ENCODE peak calls at places on chromosomes 16 and 17, in six cellular contexts. V, O, L, P, S and X are unnamed samples.

GRCh38 chr17:41324180-41325075 is 8.9 kb upstream of the KRTAP17-1 start:
- DNase-seq in V (peak), O (no peak), L (no peak), P (peak), S (no peak), X (no peak)

GRCh38 chr16:85586360-85587145 is 26.6 kb upstream of the GSE1 start:
- DNase-seq in V (no peak), O (no peak), L (no peak), P (no peak), S (no peak), X (no peak)

GRCh38 chr17:17567631-17568030 is 23.9 kb downstream of the PEMT start:
- DNase-seq in V (peak), O (no peak), L (no peak), P (no peak), S (no peak), X (peak)

GRCh38 chr16:84689126-84689525 is 10.7 kb upstream of the USP10 start:
- DNase-seq in V (no peak), O (no peak), L (no peak), P (no peak), S (no peak), X (no peak)

GRCh38 chr16:12239953-12240485 is 263.5 kb downstream of the SNX29 start:
- DNase-seq in V (no peak), O (no peak), L (no peak), P (no peak), S (no peak), X (peak)

GRCh38 chr17:42329025-42329976 is 41.0 kb downstream of the STAT5A start:
- DNase-seq in V (peak), O (no peak), L (no peak), P (no peak), S (no peak), X (no peak)

GRCh38 chr17:60959011-60959410 is 281.4 kb downstream of the BCAS3 start:
- DNase-seq in V (no peak), O (no peak), L (no peak), P (no peak), S (no peak), X (no peak)

GRCh38 chr17:17808706-17809432 is 27.9 kb downstream of the SREBF1 start:
- DNase-seq in V (no peak), O (no peak), L (no peak), P (no peak), S (peak), X (no peak)

GRCh38 chr17:8151641-8152111 is 528 bp downstream of the PER1 start:
- DNase-seq in V (peak), O (no peak), L (no peak), P (peak), S (no peak), X (peak)

GRCh38 chr17:40510328-40510648 is 8.9 kb upstream of the TNS4 start:
- DNase-seq in V (no peak), O (no peak), L (no peak), P (peak), S (no peak), X (no peak)

GRCh38 chr17:70563301-70563820 is 394.0 kb downstream of the KCNJ2 start:
- DNase-seq in V (no peak), O (no peak), L (no peak), P (peak), S (no peak), X (no peak)

GRCh38 chr16:65658339-65659275 is 536.7 kb upstream of the CDH11 start:
- DNase-seq in V (peak), O (no peak), L (no peak), P (peak), S (no peak), X (no peak)

GRCh38 chr16:3187798-3188674 is at the start of gene OR1F1:
- DNase-seq in V (no peak), O (peak), L (peak), P (peak), S (no peak), X (peak)

GRCh38 chr17:6124856-6125255 is 54.7 kb downstream of the WSCD1 start:
- DNase-seq in V (no peak), O (no peak), L (no peak), P (no peak), S (no peak), X (no peak)

GRCh38 chr16:49859139-49859947 is 3.4 kb upstream of the ZNF423 start:
- DNase-seq in V (no peak), O (no peak), L (no peak), P (no peak), S (no peak), X (no peak)

GRCh38 chr17:50798424-50799344 is 31.4 kb upstream of the ANKRD40CL start:
- DNase-seq in V (peak), O (no peak), L (no peak), P (no peak), S (no peak), X (peak)

GRCh38 chr17:83151442-83152220 is 72.2 kb downstream of the METRNL start:
- DNase-seq in V (no peak), O (no peak), L (no peak), P (no peak), S (no peak), X (no peak)

GRCh38 chr17:36703860-36704266 is 102.5 kb downstream of the MRM1 start:
- DNase-seq in V (peak), O (peak), L (peak), P (no peak), S (peak), X (peak)

GRCh38 chr16:17784073-17784472 is 313.3 kb upstream of the XYLT1 start:
- DNase-seq in V (no peak), O (no peak), L (no peak), P (no peak), S (no peak), X (no peak)

GRCh38 chr17:39553326-39553945 is 54.3 kb downstream of the NEUROD2 start:
- DNase-seq in V (no peak), O (no peak), L (no peak), P (no peak), S (no peak), X (no peak)

GRCh38 chr16:66486773-66487579 is 59.9 kb downstream of the BEAN1 start:
- DNase-seq in V (no peak), O (no peak), L (no peak), P (no peak), S (no peak), X (peak)

GRCh38 chr17:43416998-43417891 is 18.5 kb downstream of the ARL4D start:
- DNase-seq in V (peak), O (no peak), L (no peak), P (no peak), S (no peak), X (peak)

GRCh38 chr16:1712791-1713261 is 6.8 kb downstream of the MAPK8IP3 start:
- DNase-seq in V (no peak), O (no peak), L (no peak), P (no peak), S (no peak), X (no peak)

GRCh38 chr16:86509759-86510464 is 415 bp upstream of the FOXF1 start:
- DNase-seq in V (no peak), O (no peak), L (no peak), P (no peak), S (no peak), X (peak)

GRCh38 chr17:15920758-15921239 is 24.1 kb upstream of the ADORA2B start:
- DNase-seq in V (peak), O (no peak), L (no peak), P (peak), S (no peak), X (no peak)

GRCh38 chr16:88651276-88651988 is 579 bp upstream of the CYBA start:
- DNase-seq in V (no peak), O (peak), L (peak), P (no peak), S (peak), X (no peak)

GRCh38 chr17:29914819-29915537 is 15.1 kb downstream of the SSH2 start:
- DNase-seq in V (no peak), O (no peak), L (no peak), P (no peak), S (no peak), X (no peak)

GRCh38 chr17:50487213-50488096 is 8.8 kb downstream of the RSAD1 start:
- DNase-seq in V (no peak), O (no peak), L (no peak), P (no peak), S (no peak), X (peak)

GRCh38 chr16:81035975-81036750 is 521 bp downstream of the ATMIN start:
- DNase-seq in V (peak), O (peak), L (peak), P (peak), S (peak), X (peak)

GRCh38 chr17:34443832-34444469 is 80.9 kb upstream of the CCL1 start:
- DNase-seq in V (no peak), O (no peak), L (no peak), P (peak), S (no peak), X (no peak)

GRCh38 chr16:72963921-72964320 is 84.0 kb downstream of the ZFHX3 start:
- DNase-seq in V (no peak), O (no peak), L (no peak), P (no peak), S (no peak), X (no peak)

GRCh38 chr16:84138824-84139627 is 6.0 kb downstream of the HSDL1 start:
- DNase-seq in V (peak), O (no peak), L (no peak), P (peak), S (peak), X (peak)

GRCh38 chr17:28961391-28961790 is 10.1 kb upstream of the PHF12 start:
- DNase-seq in V (no peak), O (no peak), L (no peak), P (no peak), S (no peak), X (no peak)

GRCh38 chr16:14286381-14287230 is 215.5 kb downstream of the MRTFB start:
- DNase-seq in V (no peak), O (no peak), L (no peak), P (no peak), S (no peak), X (no peak)

GRCh38 chr17:48617515-48618365 is 2.6 kb upstream of the HOXB8 start:
- DNase-seq in V (no peak), O (no peak), L (no peak), P (no peak), S (no peak), X (no peak)

GRCh38 chr16:79811541-79811940 is 211.0 kb upstream of the MAF start:
- DNase-seq in V (no peak), O (no peak), L (no peak), P (no peak), S (no peak), X (no peak)

GRCh38 chr17:57494446-57494845 is 238.1 kb downstream of the MSI2 start:
- DNase-seq in V (no peak), O (no peak), L (no peak), P (no peak), S (no peak), X (no peak)

GRCh38 chr17:43482103-43483012 is 1.4 kb upstream of the DHX8 start:
- DNase-seq in V (no peak), O (no peak), L (no peak), P (no peak), S (no peak), X (no peak)

GRCh38 chr17:46764709-46765401 is 53.6 kb downstream of the WNT3 start:
- DNase-seq in V (no peak), O (no peak), L (no peak), P (no peak), S (no peak), X (no peak)